ENCODE peak calls at places on chromosomes 7 and 10, in six cellular contexts. X, J, P, S, O and G are unnamed samples.

GRCh38 chr10:61786728-61787127 is 114.8 kb upstream of the ARID5B start:
- DNase-seq in O (no peak), X (peak; percentile 89), S (no peak), P (no peak), J (no peak), G (peak; percentile 44)

GRCh38 chr10:88974446-88975376 is 15.9 kb upstream of the FAS start:
- DNase-seq in J (no peak), O (no peak), X (peak; percentile 56), S (no peak), P (no peak), G (no peak)

GRCh38 chr10:32377458-32378370 is 30.8 kb upstream of the EPC1 start:
- DNase-seq in O (peak; percentile 49), P (no peak), S (no peak), X (peak; percentile 77), J (no peak), G (no peak)

GRCh38 chr7:19698331-19698730 is 10.5 kb downstream of the POLR1F start:
- DNase-seq in X (no peak), O (peak; percentile 23), P (no peak), J (no peak), S (no peak), G (no peak)

GRCh38 chr10:69383485-69384089 is 33.1 kb downstream of the TACR2 start:
- DNase-seq in O (peak; percentile 44), J (peak; percentile 46), X (peak; percentile 93), S (no peak), P (no peak), G (no peak)

GRCh38 chr7:150949971-150950491 is 28.1 kb downstream of the KCNH2 start:
- DNase-seq in J (peak; percentile 9), O (no peak), S (no peak), P (no peak), X (no peak), G (no peak)

GRCh38 chr7:891805-892204 is 15.5 kb downstream of the GET4 start:
- DNase-seq in S (no peak), X (no peak), O (no peak), P (no peak), J (no peak), G (no peak)

GRCh38 chr10:12067336-12067735 is 1.4 kb upstream of the DHTKD1 start:
- DNase-seq in J (no peak), S (no peak), X (peak; percentile 88), O (no peak), P (no peak), G (peak; percentile 56)